ENCODE peak calls at places on chromosome 14, in nine cellular contexts. P, U, M, L, V, T, A, I and C are unnamed samples.
A peak's percentile ranks its signal among the peaks of the same experiment; 100 is the strongest.

GRCh38 chr14:54366726-54367707 is 29.8 kb upstream of the CDKN3 start:
- DNase-seq in P (peak; percentile 77), U (peak; percentile 42), M (peak; percentile 71), L (peak; percentile 89), V (peak; percentile 38), T (no peak), A (peak; percentile 83), I (peak; percentile 49), C (peak; percentile 49)

GRCh38 chr14:68955164-68955921 is 23.8 kb downstream of the ACTN1 start:
- DNase-seq in P (no peak), U (no peak), M (no peak), L (peak; percentile 70), V (no peak), T (no peak), A (no peak), I (no peak), C (no peak)

GRCh38 chr14:89214221-89214965 is 202.6 kb downstream of the FOXN3 start:
- DNase-seq in P (no peak), U (peak; percentile 96), M (no peak), L (no peak), V (peak; percentile 92), T (no peak), A (peak; percentile 14), I (no peak), C (peak; percentile 94)

GRCh38 chr14:104096751-104097700 is 11.5 kb downstream of the ASPG start:
- DNase-seq in P (no peak), U (no peak), M (no peak), L (no peak), V (no peak), T (no peak), A (peak; percentile 41), I (no peak), C (no peak)

GRCh38 chr14:104865631-104866441 is 768 bp downstream of the CEP170B start:
- DNase-seq in P (peak; percentile 64), U (peak; percentile 78), M (peak; percentile 61), L (peak; percentile 60), V (peak; percentile 68), T (no peak), A (peak; percentile 86), I (peak; percentile 8), C (peak; percentile 91)

GRCh38 chr14:26993541-26993940 is 395.7 kb upstream of the NOVA1 start:
- DNase-seq in P (no peak), U (no peak), M (peak; percentile 2), L (no peak), V (no peak), T (no peak), A (no peak), I (no peak), C (no peak)

GRCh38 chr14:104421892-104422291 is 157.7 kb upstream of the C14orf180 start:
- DNase-seq in P (no peak), U (no peak), M (no peak), L (no peak), V (no peak), T (no peak), A (no peak), I (no peak), C (no peak)

GRCh38 chr14:101977311-101978071 is 13.1 kb downstream of the DYNC1H1 start:
- DNase-seq in P (no peak), U (no peak), M (peak; percentile 49), L (peak; percentile 54), V (no peak), T (no peak), A (no peak), I (no peak), C (no peak)

GRCh38 chr14:75654127-75654732 is 6.4 kb downstream of the ERG28 start:
- DNase-seq in P (peak; percentile 41), U (peak; percentile 88), M (peak; percentile 73), L (peak; percentile 82), V (peak; percentile 81), T (peak; percentile 79), A (peak; percentile 80), I (peak; percentile 44), C (peak; percentile 77)

GRCh38 chr14:83170165-83170564 is 1636.5 kb upstream of the SEL1L start:
- DNase-seq in P (no peak), U (no peak), M (no peak), L (no peak), V (no peak), T (no peak), A (no peak), I (no peak), C (peak; percentile 73)

GRCh38 chr14:51367600-51367931 is 127.5 kb downstream of the TMX1 start:
- DNase-seq in P (peak; percentile 72), U (no peak), M (peak; percentile 89), L (peak; percentile 73), V (no peak), T (no peak), A (no peak), I (no peak), C (peak; percentile 39)

GRCh38 chr14:101689039-101689501 is 72.4 kb upstream of the PPP2R5C start:
- DNase-seq in P (no peak), U (no peak), M (no peak), L (no peak), V (no peak), T (no peak), A (no peak), I (no peak), C (no peak)

GRCh38 chr14:20818861-20819260 is 16.2 kb upstream of the RNASE1 start:
- DNase-seq in P (no peak), U (no peak), M (no peak), L (no peak), V (no peak), T (no peak), A (peak; percentile 56), I (no peak), C (no peak)

GRCh38 chr14:30125322-30125944 is 197.8 kb upstream of the PRKD1 start:
- DNase-seq in P (no peak), U (no peak), M (no peak), L (no peak), V (no peak), T (no peak), A (no peak), I (no peak), C (no peak)

GRCh38 chr14:55739967-55740707 is 160.1 kb downstream of the KTN1 start:
- DNase-seq in P (no peak), U (no peak), M (peak; percentile 6), L (no peak), V (peak; percentile 53), T (no peak), A (no peak), I (no peak), C (no peak)

GRCh38 chr14:54187439-54187838 is 209.4 kb upstream of the CDKN3 start:
- DNase-seq in P (no peak), U (no peak), M (no peak), L (no peak), V (no peak), T (no peak), A (no peak), I (no peak), C (no peak)

GRCh38 chr14:47102472-47102871 is 450.9 kb upstream of the RPL10L start:
- DNase-seq in P (no peak), U (no peak), M (no peak), L (no peak), V (no peak), T (no peak), A (peak; percentile 6), I (no peak), C (no peak)

GRCh38 chr14:101221549-101222160 is 318.1 kb upstream of the RTL1 start:
- DNase-seq in P (no peak), U (no peak), M (no peak), L (no peak), V (no peak), T (no peak), A (no peak), I (no peak), C (no peak)

GRCh38 chr14:29913550-29913949 is 14.1 kb downstream of the PRKD1 start:
- DNase-seq in P (no peak), U (no peak), M (no peak), L (no peak), V (no peak), T (no peak), A (no peak), I (no peak), C (no peak)

GRCh38 chr14:39180553-39180952 is 5.5 kb downstream of the PNN start:
- DNase-seq in P (no peak), U (no peak), M (no peak), L (no peak), V (no peak), T (no peak), A (no peak), I (no peak), C (no peak)

GRCh38 chr14:82003418-82003817 is 469.8 kb upstream of the SEL1L start:
- DNase-seq in P (no peak), U (no peak), M (no peak), L (no peak), V (no peak), T (no peak), A (no peak), I (no peak), C (no peak)

GRCh38 chr14:60327447-60328331 is 78.7 kb downstream of the PPM1A start:
- DNase-seq in P (no peak), U (peak; percentile 56), M (no peak), L (peak; percentile 26), V (peak; percentile 69), T (peak; percentile 21), A (peak; percentile 69), I (no peak), C (peak; percentile 19)
- TF ChIP-seq CTCF in P (no peak), U (no peak), M (no peak), L (peak; percentile 2), V (no peak), T (peak; percentile 31), A (no peak), I (no peak), C (no peak)

GRCh38 chr14:31420319-31421081 is at the start of gene HEATR5A:
- DNase-seq in P (peak; percentile 93), U (peak; percentile 96), M (peak; percentile 93), L (peak; percentile 98), V (peak; percentile 95), T (peak; percentile 93), A (peak; percentile 96), I (peak; percentile 83), C (peak; percentile 96)
- TF ChIP-seq CTCF in P (peak; percentile 39), U (no peak), M (peak; percentile 21), L (peak; percentile 33), V (peak; percentile 23), T (peak; percentile 28), A (no peak), I (no peak), C (no peak)

GRCh38 chr14:37617864-37618365 is 22.5 kb downstream of the TTC6 start:
- DNase-seq in P (no peak), U (no peak), M (no peak), L (no peak), V (no peak), T (no peak), A (no peak), I (no peak), C (no peak)
- TF ChIP-seq CTCF in P (no peak), U (no peak), M (no peak), L (no peak), V (no peak), T (no peak), A (no peak), I (no peak), C (no peak)

GRCh38 chr14:36258241-36258640 is 62.2 kb downstream of the MBIP start:
- DNase-seq in P (no peak), U (no peak), M (no peak), L (no peak), V (no peak), T (no peak), A (no peak), I (no peak), C (no peak)

GRCh38 chr14:36256131-36256801 is 64.2 kb downstream of the MBIP start:
- DNase-seq in P (no peak), U (peak; percentile 65), M (peak; percentile 37), L (peak; percentile 28), V (peak; percentile 17), T (no peak), A (no peak), I (no peak), C (peak; percentile 22)

GRCh38 chr14:36254020-36254614 is 66.3 kb downstream of the MBIP start:
- DNase-seq in P (peak; percentile 25), U (no peak), M (peak; percentile 29), L (peak; percentile 26), V (no peak), T (no peak), A (peak; percentile 76), I (no peak), C (peak; percentile 7)
- TF ChIP-seq CTCF in P (peak; percentile 38), U (no peak), M (peak; percentile 27), L (peak; percentile 38), V (no peak), T (peak; percentile 30), A (peak; percentile 56), I (no peak), C (peak; percentile 26)